ENCODE peak calls at places on chromosomes 5 and 9, in four cellular contexts. One of them, this sample, is unnamed.
A peak's percentile ranks its signal among the peaks of the same experiment; 100 is the strongest.

GRCh38 chr5:118981783-118982182 is 6.6 kb downstream of the DTWD2 start:
- DNase-seq in OCI-LY7: no peak
- DNase-seq in left colon: no peak
- DNase-seq in NCI-H460: no peak
- DNase-seq in this sample: no peak

GRCh38 chr5:171524461-171524860 is 105.0 kb downstream of the FGF18 start:
- DNase-seq in OCI-LY7: no peak
- DNase-seq in left colon: no peak
- DNase-seq in NCI-H460: no peak
- DNase-seq in this sample: no peak

GRCh38 chr5:94314507-94315170 is 303.8 kb downstream of the KIAA0825 start:
- DNase-seq in OCI-LY7: no peak
- DNase-seq in left colon: no peak
- DNase-seq in NCI-H460: no peak
- DNase-seq in this sample: no peak

GRCh38 chr9:137446851-137447471 is 5.8 kb upstream of the ENTPD8 start:
- DNase-seq in OCI-LY7: no peak
- DNase-seq in left colon: peak; percentile 15
- DNase-seq in NCI-H460: no peak
- DNase-seq in this sample: no peak

GRCh38 chr9:69697475-69697874 is 25.3 kb upstream of the APBA1 start:
- DNase-seq in OCI-LY7: no peak
- DNase-seq in left colon: no peak
- DNase-seq in NCI-H460: no peak
- DNase-seq in this sample: no peak

GRCh38 chr9:113530942-113531341 is 67.4 kb downstream of the RGS3 start:
- DNase-seq in OCI-LY7: no peak
- DNase-seq in left colon: no peak
- DNase-seq in NCI-H460: no peak
- DNase-seq in this sample: no peak

GRCh38 chr5:122259995-122260394 is 52.0 kb upstream of the SNCAIP start:
- DNase-seq in OCI-LY7: no peak
- DNase-seq in left colon: peak; percentile 4
- DNase-seq in NCI-H460: no peak
- DNase-seq in this sample: no peak

GRCh38 chr9:99736291-99736690 is 85.4 kb upstream of the NR4A3 start:
- DNase-seq in OCI-LY7: no peak
- DNase-seq in left colon: no peak
- DNase-seq in NCI-H460: no peak
- DNase-seq in this sample: no peak

GRCh38 chr9:114696814-114697544 is 15.0 kb upstream of the TEX48 start:
- DNase-seq in OCI-LY7: no peak
- DNase-seq in left colon: no peak
- DNase-seq in NCI-H460: no peak
- DNase-seq in this sample: no peak

GRCh38 chr9:127492616-127493015 is 41.3 kb downstream of the LRSAM1 start:
- DNase-seq in OCI-LY7: no peak
- DNase-seq in left colon: no peak
- DNase-seq in NCI-H460: no peak
- DNase-seq in this sample: no peak

GRCh38 chr5:131224387-131225191 is 39.3 kb upstream of the CDC42SE2 start:
- DNase-seq in OCI-LY7: no peak
- DNase-seq in left colon: peak; percentile 59
- DNase-seq in NCI-H460: no peak
- DNase-seq in this sample: no peak

GRCh38 chr9:114238919-114239879 is 83.7 kb upstream of the ORM1 start:
- DNase-seq in OCI-LY7: peak; percentile 11
- DNase-seq in left colon: no peak
- DNase-seq in NCI-H460: no peak
- DNase-seq in this sample: no peak